ENCODE peak calls at places on chromosome 17, in six cellular contexts. One of them, this sample, is unnamed.

GRCh38 chr17:16298140-16298662 is 55.1 kb downstream of the CENPV start:
- DNase-seq in HEK293T: no peak
- DNase-seq in CD8-positive, alpha-beta T cell: no peak
- DNase-seq in cardiac fibroblast: no peak
- DNase-seq in stimulated activated CD4-positive, alpha-beta T cell treated with anti-CD3 and anti-CD28 coated beads, Interleukin-12 subunit alpha, Interleukin-12 subunit beta, amount 100 ng/mL, for 4 hours: no peak
- DNase-seq in stimulated activated naive CD4-positive, alpha-beta T cell: no peak
- DNase-seq in this sample: no peak

GRCh38 chr17:28252436-28252835 is 66.6 kb upstream of the TMEM97 start:
- DNase-seq in HEK293T: no peak
- DNase-seq in CD8-positive, alpha-beta T cell: no peak
- DNase-seq in cardiac fibroblast: no peak
- DNase-seq in stimulated activated CD4-positive, alpha-beta T cell treated with anti-CD3 and anti-CD28 coated beads, Interleukin-12 subunit alpha, Interleukin-12 subunit beta, amount 100 ng/mL, for 4 hours: no peak
- DNase-seq in stimulated activated naive CD4-positive, alpha-beta T cell: no peak
- DNase-seq in this sample: no peak

GRCh38 chr17:6948562-6948961 is 47.3 kb upstream of the ALOX12 start:
- DNase-seq in HEK293T: no peak
- DNase-seq in CD8-positive, alpha-beta T cell: no peak
- DNase-seq in cardiac fibroblast: no peak
- DNase-seq in stimulated activated CD4-positive, alpha-beta T cell treated with anti-CD3 and anti-CD28 coated beads, Interleukin-12 subunit alpha, Interleukin-12 subunit beta, amount 100 ng/mL, for 4 hours: no peak
- DNase-seq in stimulated activated naive CD4-positive, alpha-beta T cell: no peak
- DNase-seq in this sample: no peak

GRCh38 chr17:37818689-37819088 is 73.8 kb upstream of the HNF1B start:
- DNase-seq in HEK293T: no peak
- DNase-seq in CD8-positive, alpha-beta T cell: no peak
- DNase-seq in cardiac fibroblast: no peak
- DNase-seq in stimulated activated CD4-positive, alpha-beta T cell treated with anti-CD3 and anti-CD28 coated beads, Interleukin-12 subunit alpha, Interleukin-12 subunit beta, amount 100 ng/mL, for 4 hours: no peak
- DNase-seq in stimulated activated naive CD4-positive, alpha-beta T cell: no peak
- DNase-seq in this sample: no peak

GRCh38 chr17:1325766-1326165 is 46.3 kb downstream of the TRARG1 start:
- DNase-seq in HEK293T: no peak
- DNase-seq in CD8-positive, alpha-beta T cell: no peak
- DNase-seq in cardiac fibroblast: no peak
- DNase-seq in stimulated activated CD4-positive, alpha-beta T cell treated with anti-CD3 and anti-CD28 coated beads, Interleukin-12 subunit alpha, Interleukin-12 subunit beta, amount 100 ng/mL, for 4 hours: no peak
- DNase-seq in stimulated activated naive CD4-positive, alpha-beta T cell: no peak
- DNase-seq in this sample: no peak

GRCh38 chr17:1231456-1231855 is 38.8 kb upstream of the BHLHA9 start:
- DNase-seq in HEK293T: no peak
- DNase-seq in CD8-positive, alpha-beta T cell: no peak
- DNase-seq in cardiac fibroblast: peak; percentile 36
- DNase-seq in stimulated activated CD4-positive, alpha-beta T cell treated with anti-CD3 and anti-CD28 coated beads, Interleukin-12 subunit alpha, Interleukin-12 subunit beta, amount 100 ng/mL, for 4 hours: no peak
- DNase-seq in stimulated activated naive CD4-positive, alpha-beta T cell: no peak
- DNase-seq in this sample: no peak

GRCh38 chr17:60091908-60092331 is 13.2 kb upstream of the HEATR6 start:
- DNase-seq in HEK293T: no peak
- DNase-seq in CD8-positive, alpha-beta T cell: no peak
- DNase-seq in cardiac fibroblast: peak; percentile 35
- DNase-seq in stimulated activated CD4-positive, alpha-beta T cell treated with anti-CD3 and anti-CD28 coated beads, Interleukin-12 subunit alpha, Interleukin-12 subunit beta, amount 100 ng/mL, for 4 hours: no peak
- DNase-seq in stimulated activated naive CD4-positive, alpha-beta T cell: no peak
- DNase-seq in this sample: no peak

GRCh38 chr17:144936-145670 is 7.7 kb downstream of the SCGB1C2 start:
- DNase-seq in HEK293T: no peak
- DNase-seq in CD8-positive, alpha-beta T cell: no peak
- DNase-seq in cardiac fibroblast: no peak
- DNase-seq in stimulated activated CD4-positive, alpha-beta T cell treated with anti-CD3 and anti-CD28 coated beads, Interleukin-12 subunit alpha, Interleukin-12 subunit beta, amount 100 ng/mL, for 4 hours: no peak
- DNase-seq in stimulated activated naive CD4-positive, alpha-beta T cell: no peak
- DNase-seq in this sample: no peak

GRCh38 chr17:38789185-38789584 is 10.2 kb downstream of the PIP4K2B start:
- DNase-seq in HEK293T: no peak
- DNase-seq in CD8-positive, alpha-beta T cell: no peak
- DNase-seq in cardiac fibroblast: peak; percentile 8
- DNase-seq in stimulated activated CD4-positive, alpha-beta T cell treated with anti-CD3 and anti-CD28 coated beads, Interleukin-12 subunit alpha, Interleukin-12 subunit beta, amount 100 ng/mL, for 4 hours: no peak
- DNase-seq in stimulated activated naive CD4-positive, alpha-beta T cell: no peak
- DNase-seq in this sample: no peak

This sample was measured in natural killer cell treated with Interleukin-12 subunit alpha and Interleukin-12 subunit beta and Interleukin-15 and Interleukin-18, amount 100 ng/mL, for 72 hours.